ENCODE peak calls at places on chromosomes 6 and 20, in eight cellular contexts. T is transverse colon; G is uterus; V is BE2C; I is right cardiac atrium; P is tibial artery; F is CD4-positive, CD25-positive, alpha-beta regulatory T cell; A is DND-41. R is an unnamed sample.

GRCh38 chr6:142207265-142207877 is 60.3 kb downstream of the VTA1 start:
- DNase-seq in T (peak; percentile 30), G (no peak), V (peak; percentile 60), I (no peak), P (no peak), F (peak; percentile 35), A (no peak), R (peak; percentile 31)

GRCh38 chr6:136880748-136881460 is 41.2 kb upstream of the SLC35D3 start:
- DNase-seq in T (no peak), G (no peak), V (no peak), I (no peak), P (no peak), F (no peak), A (no peak), R (no peak)

GRCh38 chr6:14246876-14247275 is 129.3 kb downstream of the CD83 start:
- DNase-seq in T (no peak), G (no peak), V (no peak), I (no peak), P (no peak), F (no peak), A (no peak), R (no peak)

GRCh38 chr6:22756365-22756764 is 187.0 kb downstream of the HDGFL1 start:
- DNase-seq in T (no peak), G (no peak), V (no peak), I (no peak), P (no peak), F (no peak), A (no peak), R (no peak)

GRCh38 chr6:70706491-70707123 is 38.9 kb downstream of the SMAP1 start:
- DNase-seq in T (no peak), G (no peak), V (no peak), I (no peak), P (no peak), F (peak; percentile 55), A (no peak), R (no peak)

GRCh38 chr6:169579712-169580111 is 122.1 kb downstream of the WDR27 start:
- DNase-seq in T (no peak), G (no peak), V (no peak), I (no peak), P (no peak), F (no peak), A (no peak), R (no peak)

GRCh38 chr6:31568537-31568961 is 3.5 kb upstream of the LTA start:
- DNase-seq in T (peak; percentile 55), G (no peak), V (no peak), I (no peak), P (no peak), F (peak; percentile 72), A (no peak), R (peak; percentile 49)

GRCh38 chr6:150409576-150410066 is 40.8 kb downstream of the IYD start:
- DNase-seq in T (peak; percentile 58), G (no peak), V (no peak), I (peak; percentile 80), P (peak; percentile 76), F (no peak), A (no peak), R (no peak)

GRCh38 chr6:34414999-34415858 is 10.6 kb downstream of the RPS10 start:
- DNase-seq in T (peak; percentile 62), G (peak; percentile 42), V (peak; percentile 51), I (peak; percentile 76), P (peak; percentile 79), F (peak; percentile 57), A (peak; percentile 42), R (peak; percentile 28)

GRCh38 chr6:4459032-4459431 is 317.2 kb upstream of the CDYL start:
- DNase-seq in T (no peak), G (no peak), V (no peak), I (no peak), P (no peak), F (no peak), A (no peak), R (no peak)

GRCh38 chr6:91366781-91367180 is 779.9 kb upstream of the MAP3K7 start:
- DNase-seq in T (no peak), G (no peak), V (no peak), I (no peak), P (no peak), F (no peak), A (no peak), R (no peak)

GRCh38 chr20:62824476-62825287 is 7.8 kb downstream of the COL9A3 start:
- DNase-seq in T (peak; percentile 86), G (no peak), V (peak; percentile 60), I (peak; percentile 74), P (no peak), F (peak; percentile 31), A (peak; percentile 81), R (peak; percentile 58)

GRCh38 chr6:8558953-8559352 is 123.6 kb upstream of the SLC35B3 start:
- DNase-seq in T (no peak), G (no peak), V (no peak), I (no peak), P (no peak), F (no peak), A (no peak), R (no peak)

DNA sequence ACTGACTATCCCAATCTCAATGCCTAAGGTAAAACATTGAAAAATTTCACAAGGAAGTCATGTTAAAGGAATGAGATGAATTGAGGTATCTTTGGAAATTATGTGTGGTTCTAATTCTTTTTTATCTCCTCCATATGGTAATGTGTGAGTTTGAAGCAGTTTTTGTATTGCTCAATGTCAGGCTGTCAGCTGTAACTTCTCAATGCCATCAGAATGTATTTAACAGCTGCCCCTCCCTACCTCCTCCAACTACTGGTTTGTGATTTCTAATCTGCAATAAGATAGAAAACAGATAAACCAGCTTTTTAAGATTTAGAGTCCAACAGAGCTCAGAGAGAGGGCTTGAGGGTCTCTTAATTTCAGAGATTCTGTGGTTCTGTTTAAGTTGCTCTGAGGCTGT is 1005.8 kb upstream of the ADGRB3 start:
- DNase-seq in T (no peak), G (no peak), V (no peak), I (no peak), P (no peak), F (no peak), A (no peak), R (no peak)
- H3K9me3 ChIP-seq in T (peaks cover 3% of the 10 kb centered on the region), G (no peaks in the 10 kb centered on the region), V (peaks cover under 1% of the 10 kb centered on the region), I (no peaks in the 10 kb centered on the region), P (no peaks in the 10 kb centered on the region), F (peaks cover 9% of the 10 kb centered on the region), A (no peaks in the 10 kb centered on the region), R (no peaks in the 10 kb centered on the region)

DNA sequence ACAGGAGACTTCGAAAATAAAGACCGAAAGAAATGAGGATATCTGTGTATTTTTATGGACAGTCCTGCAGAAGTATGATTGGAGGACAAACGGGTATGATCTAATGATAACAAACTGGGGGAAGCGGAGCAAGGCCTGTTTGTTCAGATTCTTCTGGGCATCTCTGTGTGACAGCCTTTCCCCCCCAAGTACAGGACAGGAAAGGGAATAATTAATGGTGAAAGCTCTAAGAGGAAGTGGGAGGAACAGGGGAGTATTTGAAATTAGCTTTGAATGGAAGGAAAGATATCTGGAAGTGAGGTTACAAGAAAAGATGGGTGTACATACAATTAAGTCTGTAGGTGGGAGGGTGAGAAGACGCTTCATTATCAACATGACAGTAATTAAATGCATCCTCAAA is 173.8 kb upstream of the SASH1 start:
- DNase-seq in T (no peak), G (no peak), V (no peak), I (no peak), P (no peak), F (no peak), A (no peak), R (no peak)
- H3K9me3 ChIP-seq in T (no peaks in the 10 kb centered on the region), G (no peaks in the 10 kb centered on the region), V (no peaks in the 10 kb centered on the region), I (no peaks in the 10 kb centered on the region), P (no peaks in the 10 kb centered on the region), F (no peaks in the 10 kb centered on the region), A (no peaks in the 10 kb centered on the region), R (no peaks in the 10 kb centered on the region)

GRCh38 chr6:88031550-88031949 is 16.1 kb upstream of the SPACA1 start:
- DNase-seq in T (no peak), G (no peak), V (no peak), I (no peak), P (no peak), F (no peak), A (no peak), R (no peak)
- H3K9me3 ChIP-seq in T (peaks cover 40% of the 10 kb centered on the region), G (no peaks in the 10 kb centered on the region), V (no peaks in the 10 kb centered on the region), I (peaks cover 2% of the 10 kb centered on the region), P (no peaks in the 10 kb centered on the region), F (peaks cover 51% of the 10 kb centered on the region), A (peaks cover 15% of the 10 kb centered on the region), R (peaks cover 45% of the 10 kb centered on the region)

GRCh38 chr20:37524221-37524700 is 3.2 kb downstream of the NNAT start:
- DNase-seq in T (peak; percentile 64), G (no peak), V (no peak), I (no peak), P (peak; percentile 32), F (no peak), A (no peak), R (no peak)

GRCh38 chr20:37520417-37520751 is 666 bp upstream of the NNAT start:
- DNase-seq in T (no peak), G (no peak), V (no peak), I (no peak), P (no peak), F (no peak), A (no peak), R (no peak)

GRCh38 chr20:37521091-37521771 is at the start of gene NNAT:
- DNase-seq in T (no peak), G (no peak), V (no peak), I (no peak), P (no peak), F (no peak), A (no peak), R (peak; percentile 25)

GRCh38 chr20:37523012-37523391 is 2.0 kb downstream of the NNAT start:
- DNase-seq in T (no peak), G (no peak), V (no peak), I (no peak), P (no peak), F (no peak), A (no peak), R (no peak)

GRCh38 chr20:37522258-37523011 is 1.4 kb downstream of the NNAT start:
- DNase-seq in T (peak; percentile 68), G (no peak), V (peak; percentile 53), I (peak; percentile 79), P (no peak), F (no peak), A (no peak), R (no peak)
- H3K9me3 ChIP-seq in T (no peaks in the 10 kb centered on the region), G (no peaks in the 10 kb centered on the region), V (peaks cover 2% of the 10 kb centered on the region), I (no peaks in the 10 kb centered on the region), P (no peaks in the 10 kb centered on the region), F (no peaks in the 10 kb centered on the region), A (no peaks in the 10 kb centered on the region), R (no peaks in the 10 kb centered on the region)

GRCh38 chr20:31490752-31491151 is 15.7 kb downstream of the REM1 start:
- DNase-seq in T (no peak), G (no peak), V (no peak), I (no peak), P (no peak), F (no peak), A (no peak), R (no peak)
- H3K9me3 ChIP-seq in T (no peaks in the 10 kb centered on the region), G (no peaks in the 10 kb centered on the region), V (no peaks in the 10 kb centered on the region), I (no peaks in the 10 kb centered on the region), P (no peaks in the 10 kb centered on the region), F (no peaks in the 10 kb centered on the region), A (no peaks in the 10 kb centered on the region), R (no peaks in the 10 kb centered on the region)

GRCh38 chr6:100461920-100462295 is 2.8 kb downstream of the SIM1 start:
- DNase-seq in T (no peak), G (no peak), V (no peak), I (no peak), P (no peak), F (no peak), A (no peak), R (no peak)
- H3K9me3 ChIP-seq in T (no peaks in the 10 kb centered on the region), G (no peaks in the 10 kb centered on the region), V (peaks cover 5% of the 10 kb centered on the region), I (no peaks in the 10 kb centered on the region), P (no peaks in the 10 kb centered on the region), F (peaks cover 23% of the 10 kb centered on the region), A (peaks cover 26% of the 10 kb centered on the region), R (peaks cover 48% of the 10 kb centered on the region)

R was measured in CD4-positive, alpha-beta T cell.